ENCODE peak calls at places on chromosomes 6 and 20, in five cellular contexts. Q is neuronal stem cell, J is brain microvascular endothelial cell, P is H7, C is PC-3. L is an unnamed sample.

GRCh38 chr6:168877821-168878282 is 375.8 kb downstream of the THBS2 start:
- DNase-seq in J (no peak), Q (no peak), C (peak; percentile 53), P (no peak), L (no peak)

GRCh38 chr6:75693534-75693933 is 55.5 kb upstream of the MYO6 start:
- DNase-seq in C (peak; percentile 8), P (no peak), J (peak; percentile 48), Q (no peak), L (no peak)

GRCh38 chr6:163406320-163406719 is 8.2 kb upstream of the QKI start:
- DNase-seq in J (no peak), Q (no peak), P (no peak), C (no peak), L (no peak)

GRCh38 chr6:87718662-87719433 is 16.8 kb upstream of the AKIRIN2 start:
- DNase-seq in P (no peak), J (no peak), C (peak; percentile 51), Q (no peak), L (no peak)

GRCh38 chr20:57868310-57868709 is 158.5 kb upstream of the PMEPA1 start:
- DNase-seq in J (no peak), P (no peak), Q (no peak), C (no peak), L (peak; percentile 78)

GRCh38 chr20:32138921-32139320 is 29.4 kb downstream of the TM9SF4 start:
- DNase-seq in P (no peak), C (no peak), J (no peak), Q (no peak), L (no peak)

GRCh38 chr20:50068041-50068651 is 44.8 kb downstream of the UBE2V1 start:
- DNase-seq in Q (no peak), C (no peak), J (no peak), P (peak; percentile 52), L (no peak)

GRCh38 chr6:166736606-166737005 is 109.6 kb upstream of the RPS6KA2 start:
- DNase-seq in C (peak; percentile 80), P (no peak), J (peak; percentile 71), Q (no peak), L (peak; percentile 55)

GRCh38 chr6:52590634-52590985 is 13.8 kb upstream of the TRAM2 start:
- DNase-seq in P (no peak), C (no peak), Q (no peak), J (peak; percentile 74), L (no peak)

GRCh38 chr6:125310994-125311649 is 9.4 kb upstream of the HDDC2 start:
- DNase-seq in C (peak; percentile 70), J (peak; percentile 56), P (peak; percentile 36), Q (peak; percentile 36), L (no peak)

GRCh38 chr6:130928993-130929678 is 101.9 kb downstream of the SMLR1 start:
- DNase-seq in J (peak; percentile 63), C (peak; percentile 54), Q (no peak), P (no peak), L (no peak)

GRCh38 chr20:50244352-50245149 is 53.9 kb downstream of the CEBPB start:
- DNase-seq in C (peak; percentile 82), J (no peak), P (no peak), Q (no peak), L (no peak)

GRCh38 chr20:48411906-48412305 is 415.9 kb downstream of the PREX1 start:
- DNase-seq in J (no peak), Q (no peak), C (no peak), P (no peak), L (no peak)

GRCh38 chr20:47493175-47493953 is 8.3 kb upstream of the NCOA3 start:
- DNase-seq in P (no peak), Q (no peak), C (peak; percentile 93), J (peak; percentile 68), L (no peak)

GRCh38 chr6:28893172-28893799 is 30.5 kb downstream of the TRIM27 start:
- DNase-seq in P (no peak), J (no peak), C (no peak), Q (no peak), L (no peak)

GRCh38 chr6:46005254-46005653 is 10.4 kb downstream of the CLIC5 start:
- DNase-seq in P (no peak), C (no peak), Q (no peak), J (no peak), L (no peak)

GRCh38 chr6:43695078-43695966 is 7.7 kb upstream of the MRPS18A start:
- DNase-seq in Q (no peak), J (no peak), P (no peak), C (no peak), L (no peak)

GRCh38 chr6:246349-246748 is 45.9 kb upstream of the DUSP22 start:
- DNase-seq in J (no peak), P (no peak), Q (no peak), C (no peak), L (no peak)

GRCh38 chr6:32816746-32817204 is at the start of gene HLA-DOB:
- DNase-seq in C (peak; percentile 76), P (no peak), Q (no peak), J (no peak), L (no peak)

GRCh38 chr6:15885624-15886023 is 222.8 kb upstream of the DTNBP1 start:
- DNase-seq in P (no peak), J (no peak), Q (no peak), C (no peak), L (no peak)

GRCh38 chr6:130466052-130466743 is 100.4 kb downstream of the TMEM200A start:
- DNase-seq in J (peak; percentile 40), P (no peak), Q (no peak), C (peak; percentile 18), L (no peak)

GRCh38 chr6:84392292-84392691 is 164.8 kb upstream of the CEP162 start:
- DNase-seq in C (no peak), Q (no peak), J (no peak), P (no peak), L (no peak)

GRCh38 chr6:25963426-25964123 is 973 bp downstream of the TRIM38 start:
- DNase-seq in Q (no peak), C (peak; percentile 72), J (no peak), P (peak; percentile 52), L (no peak)

GRCh38 chr6:5135783-5136376 is 50.7 kb downstream of the PPP1R3G start:
- DNase-seq in Q (no peak), P (peak; percentile 67), J (peak; percentile 50), C (peak; percentile 56), L (peak; percentile 34)

GRCh38 chr20:45318948-45319347 is 10.8 kb upstream of the MATN4 start:
- DNase-seq in C (no peak), J (no peak), P (no peak), Q (no peak), L (no peak)

GRCh38 chr20:53159144-53159543 is 187.0 kb downstream of the TSHZ2 start:
- DNase-seq in Q (no peak), C (no peak), J (no peak), P (no peak), L (no peak)

GRCh38 chr20:53163486-53163885 is 191.3 kb downstream of the TSHZ2 start:
- DNase-seq in C (peak; percentile 16), J (peak; percentile 9), P (no peak), Q (no peak), L (no peak)

GRCh38 chr20:53162251-53162835 is 190.2 kb downstream of the TSHZ2 start:
- DNase-seq in J (peak; percentile 33), Q (peak; percentile 48), C (peak; percentile 68), P (peak; percentile 75), L (no peak)

GRCh38 chr20:53161073-53161472 is 188.9 kb downstream of the TSHZ2 start:
- DNase-seq in J (no peak), Q (no peak), C (no peak), P (no peak), L (no peak)

GRCh38 chr20:53161473-53161872 is 189.3 kb downstream of the TSHZ2 start:
- DNase-seq in P (no peak), Q (no peak), C (no peak), J (no peak), L (no peak)
- H3K4me3 ChIP-seq in P (no peak overlapping the region), Q (no peak overlapping the region), C (no peak overlapping the region), J (no peak overlapping the region), L (no peak overlapping the region)

DNA sequence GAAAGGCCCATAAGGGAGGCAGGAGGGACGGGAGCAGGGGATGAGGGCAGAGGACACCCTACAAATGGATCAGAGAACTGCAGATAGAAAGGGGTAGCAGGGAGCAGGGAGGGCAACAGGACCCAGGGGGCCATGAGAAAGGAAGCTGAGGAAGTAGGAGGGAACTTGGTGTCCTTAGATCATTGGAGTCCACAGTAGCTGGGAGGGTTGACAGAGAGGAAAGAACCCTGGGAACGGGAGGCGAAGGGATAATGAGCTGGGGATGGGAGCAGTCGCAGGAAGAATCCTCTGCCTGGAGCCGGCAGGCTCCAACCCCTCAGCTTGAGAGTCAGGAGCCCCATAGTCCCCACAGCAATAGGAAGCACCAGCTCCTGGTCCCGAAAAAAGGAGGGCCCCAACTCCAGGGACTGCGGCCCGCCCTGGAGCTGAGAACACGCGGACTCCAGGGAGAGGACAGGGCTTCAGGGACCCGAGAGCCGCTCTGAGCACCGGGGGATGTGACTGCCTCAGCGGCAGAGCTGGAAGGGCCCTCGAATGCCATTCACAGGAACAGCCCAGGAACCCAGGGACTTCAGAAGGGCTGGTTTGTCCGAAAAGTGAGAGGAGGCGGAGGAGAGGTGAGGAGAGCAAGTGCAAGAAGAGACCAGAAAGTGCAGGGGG is 32.7 kb downstream of the HLA-A start:
- DNase-seq in C (no peak), P (peak; percentile 70), J (no peak), Q (no peak), L (no peak)
- H3K4me3 ChIP-seq in C (no peak overlapping the region), P (peak overlapping the region; percentile 37), J (no peak overlapping the region), Q (no peak overlapping the region), L (peak overlapping the region; percentile 52)

DNA sequence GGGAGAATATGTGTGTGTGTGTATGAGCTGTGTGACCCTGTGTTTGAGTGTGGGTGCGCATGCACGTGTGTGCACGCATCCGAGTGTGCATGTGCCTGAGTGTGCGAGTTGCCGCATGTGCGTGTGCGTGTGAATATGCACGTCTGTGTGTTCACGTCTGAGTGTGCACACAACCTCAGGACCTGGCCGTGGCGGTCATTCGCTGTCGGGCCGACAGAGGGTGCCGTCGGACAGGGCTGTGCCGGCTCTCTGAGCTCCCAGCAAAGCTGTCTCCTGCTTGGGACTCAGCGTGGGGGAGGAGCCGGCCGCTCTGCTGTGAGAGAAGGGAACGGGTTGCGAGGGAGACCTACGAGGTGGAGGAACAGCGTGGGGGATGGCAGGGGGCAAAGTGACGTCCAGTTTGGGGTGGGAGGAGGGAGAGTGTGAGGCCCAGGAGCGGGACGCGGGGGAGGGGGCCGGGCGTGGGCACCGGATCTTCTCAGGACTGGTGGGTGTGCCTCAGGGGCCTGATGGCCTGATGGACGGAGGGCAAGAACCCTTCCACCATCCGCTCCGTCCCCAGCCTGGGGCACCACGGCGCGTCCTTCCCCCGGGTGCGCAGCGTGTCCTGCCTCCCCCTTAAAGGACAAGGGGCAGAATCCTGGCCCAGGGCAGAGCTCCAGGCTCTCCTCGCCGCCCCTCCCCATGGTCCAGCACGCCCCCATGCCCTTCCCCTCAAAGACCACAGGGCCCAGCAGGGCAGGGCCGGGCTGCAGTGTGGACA is 19.9 kb downstream of the SLC17A9 start:
- DNase-seq in J (peak; percentile 68), Q (peak; percentile 80), C (peak; percentile 86), P (peak; percentile 98), L (no peak)
- H3K4me3 ChIP-seq in J (peak overlapping the region; percentile 12), Q (no peak overlapping the region), C (peak overlapping the region; percentile 60), P (peak overlapping the region; percentile 26), L (peak overlapping the region; percentile 18)

GRCh38 chr6:158848441-158848840 is 29.3 kb upstream of the EZR start:
- DNase-seq in C (peak; percentile 13), J (no peak), Q (no peak), P (no peak), L (no peak)

GRCh38 chr6:158852312-158853071 is 33.3 kb upstream of the EZR start:
- DNase-seq in P (no peak), J (no peak), C (no peak), Q (no peak), L (no peak)

GRCh38 chr6:158847786-158848185 is 28.6 kb upstream of the EZR start:
- DNase-seq in C (no peak), P (no peak), Q (no peak), J (no peak), L (no peak)

GRCh38 chr6:158850807-158851115 is 31.6 kb upstream of the EZR start:
- DNase-seq in J (no peak), C (peak; percentile 6), Q (no peak), P (no peak), L (no peak)

GRCh38 chr6:158849899-158850806 is 31.0 kb upstream of the EZR start:
- DNase-seq in P (no peak), J (peak; percentile 97), C (peak; percentile 97), Q (no peak), L (no peak)
- H3K4me3 ChIP-seq in P (no peak overlapping the region), J (no peak overlapping the region), C (peak overlapping the region; percentile 60), Q (no peak overlapping the region), L (no peak overlapping the region)

L was measured in vagina.